ENCODE peak calls at places on chromosome 18, in eight cellular contexts. Z is HFF-Myc, E is GM23338, T is heart right ventricle, S is cardiac fibroblast, F is astrocyte of the spinal cord, I is fibroblast of lung, U is uterus. W is an unnamed sample.

GRCh38 chr18:46152436-46152807 is 48.2 kb downstream of the HAUS1 start:
- DNase-seq in Z (no peak), E (no peak), T (peak), S (peak), F (peak), I (peak), U (no peak), W (peak)

GRCh38 chr18:62663731-62664336 is 51.5 kb upstream of the PHLPP1 start:
- DNase-seq in Z (no peak), E (no peak), T (peak), S (peak), F (peak), I (peak), U (no peak), W (peak)

GRCh38 chr18:46184296-46185080 is 80.3 kb downstream of the HAUS1 start:
- DNase-seq in Z (no peak), E (no peak), T (no peak), S (no peak), F (no peak), I (no peak), U (no peak), W (no peak)

GRCh38 chr18:77086656-77087390 is 45.8 kb downstream of the MBP start:
- DNase-seq in Z (no peak), E (peak), T (no peak), S (no peak), F (no peak), I (peak), U (no peak), W (no peak)

GRCh38 chr18:58538604-58539386 is 90.1 kb downstream of the ALPK2 start:
- DNase-seq in Z (no peak), E (peak), T (no peak), S (no peak), F (no peak), I (peak), U (no peak), W (no peak)

GRCh38 chr18:11074879-11075278 is 74.5 kb downstream of the PIEZO2 start:
- DNase-seq in Z (no peak), E (no peak), T (no peak), S (no peak), F (no peak), I (peak), U (no peak), W (no peak)

GRCh38 chr18:59929621-59930295 is 30.0 kb downstream of the PMAIP1 start:
- DNase-seq in Z (no peak), E (no peak), T (no peak), S (no peak), F (no peak), I (no peak), U (no peak), W (no peak)

GRCh38 chr18:3447035-3447894 is 2.7 kb upstream of the TGIF1 start:
- DNase-seq in Z (no peak), E (peak), T (peak), S (peak), F (peak), I (peak), U (peak), W (peak)

GRCh38 chr18:21134895-21135294 is 23.3 kb upstream of the ROCK1 start:
- DNase-seq in Z (no peak), E (no peak), T (no peak), S (peak), F (no peak), I (peak), U (no peak), W (no peak)

GRCh38 chr18:79068299-79068945 is 772 bp upstream of the ATP9B start:
- DNase-seq in Z (no peak), E (peak), T (no peak), S (peak), F (peak), I (peak), U (no peak), W (peak)

GRCh38 chr18:8777846-8778245 is 72.5 kb downstream of the MTCL1 start:
- DNase-seq in Z (no peak), E (no peak), T (no peak), S (no peak), F (no peak), I (no peak), U (no peak), W (no peak)

GRCh38 chr18:10798727-10799435 is 273.1 kb downstream of the NAPG start:
- DNase-seq in Z (no peak), E (peak), T (no peak), S (peak), F (peak), I (peak), U (no peak), W (peak)

GRCh38 chr18:58896268-58896667 is 31.6 kb downstream of the ZNF532 start:
- DNase-seq in Z (no peak), E (no peak), T (no peak), S (no peak), F (no peak), I (no peak), U (no peak), W (no peak)

GRCh38 chr18:25176516-25177042 is 175.4 kb downstream of the ZNF521 start:
- DNase-seq in Z (no peak), E (peak), T (no peak), S (no peak), F (no peak), I (no peak), U (no peak), W (no peak)

GRCh38 chr18:58230438-58231179 is 186.6 kb downstream of the NEDD4L start:
- DNase-seq in Z (no peak), E (no peak), T (no peak), S (no peak), F (no peak), I (no peak), U (no peak), W (peak)

GRCh38 chr18:56490942-56491341 is 147.4 kb downstream of the TXNL1 start:
- DNase-seq in Z (no peak), E (no peak), T (no peak), S (no peak), F (no peak), I (no peak), U (no peak), W (no peak)
- TF ChIP-seq CTCF in Z (no peak), E (no peak), T (no peak), S (no peak), F (no peak), I (no peak), U (no peak), W (no peak)

GRCh38 chr18:23618862-23619387 is 32.6 kb upstream of the NPC1 start:
- DNase-seq in Z (no peak), E (peak), T (peak), S (no peak), F (no peak), I (no peak), U (no peak), W (no peak)
- H3K4me3 ChIP-seq in Z (peak), E (peak), T (peak), S (peak), F (peak), I (peak), U (peak), W (peak)

DNA sequence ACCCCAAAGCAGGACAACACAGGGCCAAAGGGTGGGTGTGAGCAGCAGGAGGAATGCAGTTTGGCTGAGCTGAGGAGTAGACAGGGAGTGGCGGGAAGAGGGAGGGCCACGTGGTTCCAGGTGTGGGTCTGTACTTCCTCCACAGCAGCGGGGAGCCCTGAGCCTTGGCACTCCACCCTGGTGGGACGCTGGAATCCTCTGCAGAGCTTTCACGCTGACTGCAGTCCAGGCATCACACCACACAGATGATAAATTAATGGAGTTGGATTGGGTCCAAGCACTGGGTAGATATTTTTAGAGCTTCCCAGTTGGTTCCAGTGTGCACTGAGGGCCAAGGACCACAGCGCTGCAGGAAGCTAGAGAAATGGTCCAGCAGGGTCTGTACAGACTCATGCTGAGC is 67.0 kb upstream of the TMEM200C start:
- DNase-seq in Z (no peak), E (no peak), T (no peak), S (peak), F (no peak), I (peak), U (no peak), W (no peak)
- TF ChIP-seq CTCF in Z (no peak), E (no peak), T (no peak), S (no peak), F (no peak), I (no peak), U (no peak), W (no peak)

DNA sequence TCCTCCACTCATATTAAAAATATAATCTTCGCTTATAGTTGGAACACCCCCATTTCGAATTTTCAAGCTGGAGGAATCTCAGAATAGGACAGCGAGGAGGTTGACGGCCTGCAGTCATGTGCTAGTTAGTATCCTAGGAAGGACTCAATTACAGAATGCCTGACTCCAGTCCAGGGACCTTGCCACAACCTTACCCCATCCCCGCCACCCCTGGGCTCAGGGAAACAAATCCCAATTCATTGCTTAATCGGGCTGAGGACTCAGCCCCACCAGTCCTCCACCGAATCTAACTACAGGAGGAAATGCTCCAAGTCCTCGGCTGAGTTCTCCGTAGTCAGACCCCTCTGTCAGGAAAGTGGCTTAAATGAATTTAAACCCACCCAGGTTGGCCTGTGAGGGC is 31.7 kb upstream of the ZBTB7C start:
- DNase-seq in Z (no peak), E (no peak), T (no peak), S (no peak), F (no peak), I (no peak), U (no peak), W (no peak)
- H3K4me3 ChIP-seq in Z (no peak), E (no peak), T (no peak), S (no peak), F (no peak), I (no peak), U (no peak), W (no peak)

GRCh38 chr18:61435064-61435652 is 101.9 kb downstream of the CDH20 start:
- DNase-seq in Z (no peak), E (peak), T (no peak), S (peak), F (no peak), I (peak), U (no peak), W (peak)
- TF ChIP-seq CTCF in Z (peak), E (peak), T (peak), S (peak), F (peak), I (peak), U (no peak), W (peak)

DNA sequence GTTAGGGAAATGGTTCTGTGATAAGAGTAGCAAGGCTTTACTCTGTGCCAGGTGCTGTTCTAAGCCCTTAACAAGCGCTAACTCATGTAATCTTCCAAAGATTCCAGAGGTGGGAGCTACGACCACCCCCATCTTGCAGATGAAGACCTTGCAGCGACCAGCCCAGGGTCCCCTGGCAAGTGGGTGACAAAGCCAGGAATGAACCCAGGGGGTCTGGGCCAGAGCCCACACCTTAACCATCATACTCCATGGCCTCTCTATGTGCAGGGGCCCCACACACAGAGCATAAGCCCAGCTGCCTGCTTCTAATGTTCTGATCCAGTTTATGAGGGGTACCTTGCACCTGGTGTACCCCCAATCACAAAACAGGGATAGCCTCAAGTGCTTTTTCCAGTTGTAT is 105.3 kb downstream of the ZBTB7C start:
- DNase-seq in Z (no peak), E (no peak), T (no peak), S (no peak), F (no peak), I (no peak), U (no peak), W (no peak)
- H3K4me3 ChIP-seq in Z (no peak), E (no peak), T (no peak), S (no peak), F (no peak), I (no peak), U (no peak), W (no peak)